ENCODE peak calls at places on chromosome 14, in nine cellular contexts. F, I, T, Z, U, D, M, H and L are unnamed samples.

GRCh38 chr14:68574906-68575305 is 218.0 kb downstream of the ZFP36L1 start:
- DNase-seq in F (no peak), I (no peak), T (no peak), Z (peak), U (no peak), D (peak), M (no peak), H (no peak), L (no peak)

GRCh38 chr14:76373456-76373855 is 2.5 kb upstream of the ESRRB start:
- DNase-seq in F (no peak), I (no peak), T (no peak), Z (no peak), U (no peak), D (no peak), M (no peak), H (no peak), L (no peak)

GRCh38 chr14:100568164-100568997 is 18.8 kb downstream of the BEGAIN start:
- DNase-seq in F (no peak), I (no peak), T (no peak), Z (no peak), U (no peak), D (no peak), M (no peak), H (no peak), L (no peak)

GRCh38 chr14:94771191-94771905 is 1.4 kb upstream of the GSC start:
- DNase-seq in F (no peak), I (no peak), T (no peak), Z (no peak), U (no peak), D (no peak), M (no peak), H (no peak), L (peak)

GRCh38 chr14:99331796-99332195 is 59.8 kb upstream of the BCL11B start:
- DNase-seq in F (no peak), I (no peak), T (no peak), Z (no peak), U (no peak), D (no peak), M (peak), H (no peak), L (no peak)

GRCh38 chr14:103074699-103075341 is 9.2 kb upstream of the LBHD2 start:
- DNase-seq in F (peak), I (peak), T (no peak), Z (no peak), U (no peak), D (peak), M (peak), H (no peak), L (no peak)

GRCh38 chr14:68563256-68564131 is 229.4 kb downstream of the ZFP36L1 start:
- DNase-seq in F (no peak), I (no peak), T (no peak), Z (no peak), U (no peak), D (peak), M (peak), H (no peak), L (no peak)

GRCh38 chr14:61489932-61490331 is 168.6 kb downstream of the PRKCH start:
- DNase-seq in F (peak), I (peak), T (no peak), Z (no peak), U (no peak), D (peak), M (no peak), H (no peak), L (no peak)

GRCh38 chr14:31788340-31788739 is 227.1 kb downstream of the NUBPL start:
- DNase-seq in F (peak), I (no peak), T (no peak), Z (no peak), U (no peak), D (no peak), M (no peak), H (no peak), L (no peak)

GRCh38 chr14:76829016-76829365 is 2.8 kb downstream of the LRRC74A start:
- DNase-seq in F (no peak), I (peak), T (no peak), Z (no peak), U (no peak), D (peak), M (no peak), H (no peak), L (no peak)

GRCh38 chr14:102591372-102591943 is 991 bp upstream of the RCOR1 start:
- DNase-seq in F (peak), I (peak), T (peak), Z (no peak), U (no peak), D (peak), M (peak), H (peak), L (peak)

GRCh38 chr14:88983755-88984154 is 159.3 kb downstream of the TTC8 start:
- DNase-seq in F (no peak), I (no peak), T (no peak), Z (peak), U (peak), D (peak), M (no peak), H (no peak), L (no peak)

GRCh38 chr14:79051009-79051710 is 881.0 kb downstream of the NRXN3 start:
- DNase-seq in F (no peak), I (no peak), T (no peak), Z (no peak), U (no peak), D (no peak), M (no peak), H (no peak), L (no peak)

GRCh38 chr14:103023881-103024473 is 33.4 kb downstream of the CDC42BPB start:
- DNase-seq in F (no peak), I (peak), T (no peak), Z (peak), U (no peak), D (peak), M (no peak), H (no peak), L (no peak)

GRCh38 chr14:23153891-23154796 is 29.3 kb downstream of the SLC7A8 start:
- DNase-seq in F (peak), I (peak), T (no peak), Z (peak), U (no peak), D (peak), M (peak), H (peak), L (no peak)

GRCh38 chr14:86541969-86542368 is 1012.0 kb downstream of the FLRT2 start:
- DNase-seq in F (no peak), I (no peak), T (no peak), Z (no peak), U (no peak), D (peak), M (no peak), H (no peak), L (no peak)

GRCh38 chr14:49702725-49703124 is 9.8 kb downstream of the KLHDC1 start:
- DNase-seq in F (no peak), I (no peak), T (no peak), Z (no peak), U (no peak), D (no peak), M (no peak), H (no peak), L (no peak)

GRCh38 chr14:47675239-47675488 is 241 bp downstream of the MDGA2 start:
- DNase-seq in F (no peak), I (no peak), T (no peak), Z (no peak), U (no peak), D (no peak), M (no peak), H (no peak), L (no peak)

GRCh38 chr14:105201156-105201927 is 20.2 kb upstream of the NUDT14 start:
- DNase-seq in F (no peak), I (no peak), T (no peak), Z (no peak), U (no peak), D (no peak), M (no peak), H (no peak), L (no peak)
- TF ChIP-seq CTCF in F (peak), I (peak), T (no peak), Z (peak), U (peak), D (no peak), M (no peak), H (no peak), L (no peak)

DNA sequence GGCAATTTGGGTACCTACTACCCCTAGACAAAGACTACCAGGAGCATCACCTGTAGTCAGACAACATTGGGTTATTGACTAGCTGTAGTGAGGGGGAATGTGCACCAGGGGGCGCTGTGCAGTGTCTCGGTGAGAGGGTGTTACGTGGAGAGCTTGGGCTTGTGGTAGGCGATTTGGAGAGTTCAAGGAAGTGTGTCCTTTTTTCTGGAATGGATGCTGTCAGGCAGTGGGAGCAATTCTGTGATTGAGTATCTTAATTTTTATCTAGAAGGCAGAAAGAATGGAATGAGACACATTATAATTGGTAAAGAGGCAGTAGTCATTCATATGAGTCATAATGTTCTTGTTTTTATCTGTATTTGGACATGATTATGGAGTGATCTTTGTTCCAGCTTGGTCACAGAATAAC is 187.7 kb downstream of the GALC start:
- DNase-seq in F (peak), I (peak), T (peak), Z (peak), U (no peak), D (peak), M (no peak), H (no peak), L (peak)
- TF ChIP-seq CTCF in F (peak), I (peak), T (peak), Z (peak), U (peak), D (peak), M (no peak), H (peak), L (peak)

DNA sequence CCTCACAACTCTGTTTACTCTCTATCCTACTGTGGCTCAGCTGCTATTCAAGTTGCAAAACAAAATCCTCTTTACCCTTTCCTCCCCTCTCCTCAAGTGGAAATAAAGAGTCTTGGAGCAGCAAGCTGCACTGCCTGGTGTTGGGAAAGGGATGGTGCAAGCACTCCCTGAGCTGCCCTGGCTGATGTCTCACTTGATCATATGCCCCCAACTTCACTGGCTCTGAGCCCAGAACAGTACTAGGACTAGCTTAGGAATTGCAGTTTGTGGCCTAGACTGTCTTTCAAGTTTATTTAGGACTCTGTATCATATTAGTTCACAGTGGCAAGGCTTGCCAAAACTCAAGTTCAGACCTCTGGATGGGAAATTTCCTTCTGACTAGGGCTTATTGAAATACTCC is 1683.8 kb upstream of the SEL1L start:
- DNase-seq in F (no peak), I (no peak), T (no peak), Z (peak), U (peak), D (peak), M (peak), H (no peak), L (no peak)
- TF ChIP-seq CTCF in F (no peak), I (no peak), T (no peak), Z (no peak), U (no peak), D (peak), M (no peak), H (no peak), L (no peak)

GRCh38 chr14:36402867-36403266 is 82.4 kb upstream of the MBIP start:
- DNase-seq in F (no peak), I (no peak), T (no peak), Z (no peak), U (no peak), D (no peak), M (no peak), H (no peak), L (no peak)

GRCh38 chr14:36405589-36406274 is 85.3 kb upstream of the MBIP start:
- DNase-seq in F (no peak), I (no peak), T (no peak), Z (no peak), U (no peak), D (no peak), M (no peak), H (no peak), L (no peak)

GRCh38 chr14:36408388-36408787 is 88.0 kb upstream of the MBIP start:
- DNase-seq in F (no peak), I (no peak), T (no peak), Z (no peak), U (no peak), D (no peak), M (no peak), H (no peak), L (no peak)
- TF ChIP-seq CTCF in F (no peak), I (no peak), T (no peak), Z (no peak), U (no peak), D (no peak), M (no peak), H (no peak), L (peak)

DNA sequence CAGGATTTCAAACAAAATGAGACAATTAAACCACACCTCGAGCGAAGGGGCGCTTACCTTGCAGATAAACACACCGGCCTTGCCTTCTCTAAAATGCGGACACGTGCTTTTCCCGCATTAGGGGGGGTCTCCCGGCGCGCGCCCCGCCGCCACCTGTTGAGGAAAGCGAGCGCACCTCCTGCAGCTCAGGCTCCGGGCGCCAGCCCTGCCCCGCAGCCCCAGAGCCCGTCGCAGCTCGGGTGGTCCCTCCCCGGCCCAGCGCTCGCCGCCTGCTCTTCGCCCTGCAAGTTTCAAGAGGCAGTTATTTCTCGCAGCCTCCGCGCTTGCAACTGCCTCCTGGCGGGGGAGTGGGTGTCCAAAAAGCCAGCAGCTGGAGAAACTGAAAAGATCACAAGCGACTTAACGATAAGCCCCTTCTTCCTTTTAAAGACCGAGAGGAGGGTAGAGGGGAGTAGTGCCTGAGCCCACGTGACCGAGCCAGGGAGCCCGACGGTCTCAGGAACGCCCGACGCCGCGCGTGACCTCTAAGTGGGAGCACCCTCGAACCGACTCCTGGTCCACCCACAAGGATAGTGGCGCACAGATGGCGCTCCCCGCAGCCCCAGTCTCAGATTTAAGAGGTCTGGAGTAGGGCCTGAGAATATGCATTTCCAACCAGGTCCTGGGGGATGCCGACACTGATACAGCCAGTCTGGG is at the start of gene ESR2:
- DNase-seq in F (peak), I (no peak), T (peak), Z (no peak), U (no peak), D (peak), M (no peak), H (peak), L (peak)
- TF ChIP-seq CTCF in F (no peak), I (peak), T (no peak), Z (no peak), U (peak), D (peak), M (no peak), H (no peak), L (peak)

GRCh38 chr14:75141967-75142366 is 15.1 kb upstream of the NEK9 start:
- DNase-seq in F (peak), I (no peak), T (no peak), Z (peak), U (no peak), D (peak), M (no peak), H (no peak), L (no peak)
- TF ChIP-seq CTCF in F (no peak), I (peak), T (peak), Z (peak), U (peak), D (peak), M (no peak), H (peak), L (peak)